ENCODE peak calls at places on chromosomes 7 and 10, in ten cellular contexts. L is T-helper 1 cell; I is Kasumi-1; A is HT1080; P is tibial artery; T is fibroblast of lung; J is HuH-7.5; V is hippocampal formation; X is T follicular helper cell; Q is activated CD4-positive, alpha-beta T cell treated with anti-CD3 and anti-CD28 coated beads for 48 hours. S is an unnamed sample.

GRCh38 chr10:117164878-117165556 is 26.9 kb upstream of the VAX1 start:
- DNase-seq in L (no peak), I (no peak), A (no peak), P (no peak), T (no peak), J (no peak), V (no peak), X (no peak), Q (peak), S (no peak)

GRCh38 chr7:56105508-56105907 is 768 bp downstream of the CHCHD2 start:
- DNase-seq in L (no peak), I (peak), A (peak), P (no peak), T (peak), J (no peak), V (no peak), X (peak), Q (peak), S (peak)

GRCh38 chr7:30938435-30939316 is 25.1 kb upstream of the GHRHR start:
- DNase-seq in L (peak), I (peak), A (peak), P (peak), T (peak), J (peak), V (peak), X (peak), Q (peak), S (no peak)

GRCh38 chr10:12518024-12518423 is 168.7 kb downstream of the CAMK1D start:
- DNase-seq in L (no peak), I (no peak), A (no peak), P (no peak), T (no peak), J (no peak), V (no peak), X (no peak), Q (no peak), S (no peak)

GRCh38 chr7:81002471-81002870 is 83.6 kb upstream of the SEMA3C start:
- DNase-seq in L (no peak), I (no peak), A (no peak), P (no peak), T (peak), J (no peak), V (no peak), X (no peak), Q (no peak), S (no peak)

GRCh38 chr7:17370901-17371550 is 72.6 kb downstream of the AHR start:
- DNase-seq in L (no peak), I (no peak), A (no peak), P (no peak), T (peak), J (no peak), V (no peak), X (no peak), Q (no peak), S (no peak)

GRCh38 chr10:74096777-74097176 is 53.9 kb downstream of the AP3M1 start:
- DNase-seq in L (no peak), I (no peak), A (no peak), P (no peak), T (no peak), J (no peak), V (no peak), X (no peak), Q (no peak), S (no peak)

GRCh38 chr10:122468923-122469781 is 7.8 kb downstream of the HTRA1 start:
- DNase-seq in L (no peak), I (no peak), A (peak), P (peak), T (peak), J (no peak), V (no peak), X (no peak), Q (no peak), S (no peak)

GRCh38 chr10:78588194-78588811 is 480.5 kb upstream of the ZMIZ1 start:
- DNase-seq in L (no peak), I (no peak), A (no peak), P (no peak), T (peak), J (no peak), V (no peak), X (no peak), Q (no peak), S (no peak)

GRCh38 chr10:8054498-8055407 is at the start of gene GATA3:
- DNase-seq in L (peak), I (no peak), A (peak), P (no peak), T (peak), J (peak), V (no peak), X (peak), Q (peak), S (peak)

GRCh38 chr7:81285142-81285871 is 366.5 kb upstream of the SEMA3C start:
- DNase-seq in L (no peak), I (no peak), A (peak), P (no peak), T (peak), J (no peak), V (no peak), X (no peak), Q (no peak), S (no peak)

GRCh38 chr7:75639071-75639892 is 99.5 kb downstream of the HIP1 start:
- DNase-seq in L (peak), I (no peak), A (no peak), P (peak), T (peak), J (peak), V (peak), X (no peak), Q (peak), S (peak)

GRCh38 chr10:43595739-43596298 is 10.4 kb upstream of the ZNF485 start:
- DNase-seq in L (no peak), I (peak), A (no peak), P (no peak), T (no peak), J (no peak), V (no peak), X (no peak), Q (peak), S (no peak)

GRCh38 chr7:142231716-142232115 is 26.1 kb downstream of the PRSS58 start:
- DNase-seq in L (no peak), I (peak), A (peak), P (no peak), T (peak), J (peak), V (no peak), X (no peak), Q (no peak), S (no peak)

GRCh38 chr7:3733541-3734140 is 432.6 kb downstream of the SDK1 start:
- DNase-seq in L (no peak), I (no peak), A (no peak), P (no peak), T (peak), J (no peak), V (no peak), X (no peak), Q (no peak), S (no peak)

GRCh38 chr10:102398172-102399020 is 2.9 kb downstream of the NFKB2 start:
- DNase-seq in L (no peak), I (no peak), A (no peak), P (no peak), T (no peak), J (no peak), V (no peak), X (no peak), Q (no peak), S (no peak)